ENCODE peak calls at places on chromosomes 13 and 19, in six cellular contexts. N, G, T, R, U and S are unnamed samples.

GRCh38 chr13:40187324-40187795 is 479.1 kb downstream of the FOXO1 start:
- DNase-seq in N (no peak), G (no peak), T (no peak), R (no peak), U (peak; percentile 71), S (no peak)

GRCh38 chr19:1883784-1884183 is 1.5 kb downstream of the ABHD17A start:
- DNase-seq in N (no peak), G (no peak), T (no peak), R (no peak), U (peak; percentile 40), S (no peak)

GRCh38 chr19:32873560-32873959 is 4.0 kb upstream of the SLC7A9 start:
- DNase-seq in N (no peak), G (no peak), T (no peak), R (peak; percentile 25), U (no peak), S (no peak)

GRCh38 chr19:4935449-4935848 is 26.1 kb downstream of the UHRF1 start:
- DNase-seq in N (no peak), G (no peak), T (no peak), R (no peak), U (no peak), S (no peak)

GRCh38 chr19:5057860-5058259 is 88.9 kb downstream of the KDM4B start:
- DNase-seq in N (no peak), G (no peak), T (no peak), R (no peak), U (no peak), S (no peak)

GRCh38 chr13:110156186-110157065 is 150.5 kb downstream of the COL4A1 start:
- DNase-seq in N (no peak), G (no peak), T (no peak), R (no peak), U (no peak), S (no peak)

GRCh38 chr19:21022996-21023395 is 2.5 kb downstream of the ZNF430 start:
- DNase-seq in N (no peak), G (no peak), T (no peak), R (no peak), U (no peak), S (no peak)

GRCh38 chr19:38989066-38989605 is 13.6 kb upstream of the FBXO17 start:
- DNase-seq in N (no peak), G (no peak), T (no peak), R (no peak), U (no peak), S (no peak)

GRCh38 chr19:30638889-30639288 is 266.7 kb downstream of the ZNF536 start:
- DNase-seq in N (no peak), G (no peak), T (no peak), R (no peak), U (no peak), S (no peak)

GRCh38 chr19:6273701-6274601 is 5.8 kb downstream of the MLLT1 start:
- DNase-seq in N (peak; percentile 33), G (no peak), T (no peak), R (peak; percentile 90), U (no peak), S (peak; percentile 77)

GRCh38 chr13:32530841-32531253 is 7.7 kb downstream of the N4BP2L2 start:
- DNase-seq in N (no peak), G (no peak), T (no peak), R (no peak), U (no peak), S (peak; percentile 41)

GRCh38 chr19:16659464-16659831 is 496 bp downstream of the SMIM7 start:
- DNase-seq in N (peak; percentile 28), G (no peak), T (no peak), R (no peak), U (no peak), S (no peak)

GRCh38 chr19:46840157-46840942 is 10.3 kb downstream of the AP2S1 start:
- DNase-seq in N (no peak), G (peak; percentile 73), T (peak; percentile 28), R (peak; percentile 70), U (peak; percentile 56), S (no peak)

GRCh38 chr19:38665950-38666661 is 18.7 kb downstream of the ACTN4 start:
- DNase-seq in N (no peak), G (no peak), T (no peak), R (peak; percentile 77), U (no peak), S (no peak)

GRCh38 chr19:34172661-34173144 is 399 bp downstream of the LSM14A start:
- DNase-seq in N (no peak), G (no peak), T (no peak), R (no peak), U (no peak), S (no peak)